ENCODE peak calls at places on chromosomes 11 and 22, in eight cellular contexts. U, W, V, D, N, Q, J and T are unnamed samples.

GRCh38 chr11:77397631-77398030 is 76.3 kb downstream of the PAK1 start:
- DNase-seq in U (no peak), D (no peak), J (no peak), N (no peak), Q (no peak), V (no peak), W (no peak), T (no peak)

GRCh38 chr22:24965822-24966626 is 13.5 kb downstream of the KIAA1671 start:
- DNase-seq in V (peak), D (no peak), W (no peak), U (peak), J (peak), Q (no peak), N (no peak), T (no peak)

GRCh38 chr11:108586600-108586999 is 7.0 kb downstream of the EXPH5 start:
- DNase-seq in Q (no peak), W (no peak), J (no peak), V (no peak), N (no peak), D (no peak), U (no peak), T (no peak)

GRCh38 chr11:75286826-75287465 is 46.4 kb downstream of the TPBGL start:
- DNase-seq in V (no peak), N (no peak), W (no peak), J (no peak), U (no peak), Q (no peak), D (no peak), T (no peak)

GRCh38 chr22:47484960-47485571 is 722.6 kb downstream of the TBC1D22A start:
- DNase-seq in W (no peak), U (no peak), Q (no peak), J (no peak), V (no peak), D (no peak), N (no peak), T (no peak)

GRCh38 chr11:73757598-73757997 is 3.3 kb downstream of the RAB6A start:
- DNase-seq in V (no peak), D (no peak), J (no peak), N (no peak), W (no peak), Q (no peak), U (no peak), T (no peak)

GRCh38 chr22:36010090-36010489 is 18.5 kb downstream of the RBFOX2 start:
- DNase-seq in N (no peak), D (no peak), J (no peak), W (peak), Q (no peak), V (no peak), U (no peak), T (no peak)

GRCh38 chr11:61116426-61117214 is 14.3 kb downstream of the CD5 start:
- DNase-seq in U (no peak), V (no peak), D (no peak), W (no peak), N (no peak), Q (no peak), J (no peak), T (no peak)

GRCh38 chr11:44033856-44034255 is 13.9 kb upstream of the ACCSL start:
- DNase-seq in V (no peak), U (no peak), D (no peak), W (no peak), Q (no peak), N (no peak), J (no peak), T (no peak)

GRCh38 chr11:1402776-1403620 is 13.3 kb downstream of the BRSK2 start:
- DNase-seq in D (no peak), J (no peak), V (no peak), U (no peak), Q (no peak), N (no peak), W (no peak), T (peak)

GRCh38 chr11:10019906-10020682 is 273.9 kb downstream of the SBF2 start:
- DNase-seq in N (no peak), J (no peak), V (no peak), D (peak), U (peak), W (peak), Q (no peak), T (no peak)

GRCh38 chr22:36736701-36737320 is 33.3 kb upstream of the CACNG2 start:
- DNase-seq in D (no peak), W (no peak), V (no peak), J (no peak), N (no peak), Q (no peak), U (peak), T (no peak)

GRCh38 chr11:10603721-10604297 is 35.3 kb upstream of the LYVE1 start:
- DNase-seq in N (no peak), W (no peak), Q (no peak), U (no peak), V (no peak), J (no peak), D (no peak), T (no peak)

GRCh38 chr11:8315463-8315862 is 51.8 kb upstream of the LMO1 start:
- DNase-seq in W (no peak), U (no peak), D (no peak), V (no peak), J (no peak), N (no peak), Q (no peak), T (no peak)

GRCh38 chr11:42098075-42098474 is 638.6 kb upstream of the LRRC4C start:
- DNase-seq in N (no peak), W (no peak), U (no peak), J (no peak), V (no peak), D (no peak), Q (no peak), T (no peak)

GRCh38 chr22:43295173-43295572 is 48.0 kb downstream of the SCUBE1 start:
- DNase-seq in D (no peak), U (no peak), W (no peak), N (no peak), J (no peak), Q (no peak), V (no peak), T (no peak)

GRCh38 chr22:43293259-43293658 is 49.9 kb downstream of the SCUBE1 start:
- DNase-seq in V (no peak), Q (no peak), U (peak), J (no peak), D (no peak), W (no peak), N (no peak), T (no peak)

GRCh38 chr22:43292633-43293025 is 50.5 kb downstream of the SCUBE1 start:
- DNase-seq in J (no peak), V (no peak), D (no peak), W (no peak), Q (no peak), N (no peak), U (no peak), T (no peak)

GRCh38 chr22:43295660-43296059 is 47.5 kb downstream of the SCUBE1 start:
- DNase-seq in U (no peak), D (no peak), N (no peak), W (no peak), J (no peak), Q (no peak), V (no peak), T (no peak)

GRCh38 chr22:43293661-43294392 is 49.3 kb downstream of the SCUBE1 start:
- DNase-seq in J (peak), Q (peak), N (no peak), U (peak), D (no peak), W (no peak), V (peak), T (peak)
- TF ChIP-seq CTCF in J (no peak), Q (no peak), N (no peak), U (no peak), D (no peak), W (no peak), V (no peak), T (no peak)

DNA sequence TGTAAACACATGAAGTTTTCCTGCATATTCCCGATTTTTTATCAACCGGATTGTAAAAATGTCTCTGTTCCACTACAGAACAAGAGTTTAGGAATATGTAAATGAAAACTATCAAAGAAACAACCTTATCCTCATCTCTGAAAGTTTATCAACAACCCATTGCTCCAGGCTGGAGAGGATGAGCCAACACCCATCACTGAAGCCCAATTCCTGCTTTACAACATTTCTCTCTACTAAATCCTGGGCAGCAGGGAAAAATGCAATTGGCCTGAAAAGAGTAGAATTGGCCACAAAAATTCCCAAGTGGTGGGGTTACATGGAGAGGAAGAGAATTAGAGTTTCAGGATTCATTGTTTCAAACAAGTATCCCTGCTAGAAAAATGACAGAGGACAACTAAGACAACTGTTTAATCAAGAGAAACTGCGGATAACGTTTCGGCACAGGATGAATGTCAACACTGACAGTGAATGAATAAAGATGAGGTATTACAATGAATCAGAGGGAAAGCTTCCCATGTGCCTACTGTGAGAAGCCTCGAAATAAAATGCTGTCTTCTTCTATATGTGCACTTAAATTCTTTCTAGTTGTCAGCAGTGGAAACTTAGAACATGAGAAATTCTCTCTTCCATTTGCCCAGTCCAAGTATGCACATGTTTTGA is 317.3 kb upstream of the ANO3 start:
- DNase-seq in U (no peak), W (no peak), D (no peak), V (no peak), N (no peak), J (no peak), Q (no peak), T (no peak)
- H3K4me3 ChIP-seq in U (no peak), W (no peak), D (no peak), V (no peak), N (no peak), J (no peak), Q (no peak), T (no peak)

GRCh38 chr22:38065539-38065938 is 8.3 kb downstream of the PICK1 start:
- DNase-seq in Q (no peak), D (no peak), V (no peak), N (no peak), W (no peak), U (no peak), J (no peak), T (no peak)
- H3K27ac ChIP-seq in Q (no peak), D (no peak), V (no peak), N (peak), W (no peak), U (no peak), J (peak), T (no peak)

DNA sequence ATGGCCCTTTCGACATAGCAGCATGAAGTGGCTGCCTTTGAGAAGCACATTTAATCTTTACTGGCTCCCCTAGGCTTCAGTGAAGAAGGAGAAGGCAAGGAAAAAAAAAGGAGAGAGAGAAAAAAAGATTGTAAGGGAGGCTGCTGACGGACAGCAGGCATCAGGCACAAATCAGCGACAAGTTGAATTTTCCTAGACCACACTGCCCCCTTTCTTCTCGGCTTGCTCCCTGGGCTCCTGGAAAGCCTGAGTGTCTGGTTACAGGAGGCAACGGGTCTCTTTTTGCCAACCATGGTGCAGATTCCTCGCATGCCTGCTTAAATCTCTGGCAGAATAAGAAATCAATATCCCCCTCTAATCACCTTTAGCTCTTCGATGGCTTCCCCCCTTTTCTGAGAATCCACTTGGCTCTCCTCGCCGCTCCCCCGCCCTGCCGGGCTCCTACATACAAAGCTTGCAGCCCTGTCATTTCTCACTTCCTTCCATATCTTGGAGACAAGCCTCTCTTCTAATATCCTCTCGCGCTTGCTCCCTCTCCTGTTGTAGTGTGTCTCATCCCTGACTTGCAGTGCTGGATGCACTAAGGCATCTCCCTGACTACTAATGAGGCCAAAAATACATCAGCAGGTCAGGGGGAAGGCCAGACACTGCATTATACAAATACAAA is 14.3 kb downstream of the BLID start:
- DNase-seq in Q (no peak), J (peak), W (peak), N (peak), V (no peak), D (peak), U (no peak), T (peak)
- TF ChIP-seq CTCF in Q (no peak), J (peak), W (peak), N (peak), V (peak), D (peak), U (peak), T (peak)